ENCODE peak calls at places on chromosomes 4 and X, in ten cellular contexts. A is posterior vena cava; V is NCI-H2081; U is HEK293T; M is stimulated activated CD4-positive, alpha-beta T cell treated with anti-CD3 and anti-CD28 coated beads, Interleukin-15, amount 100 ng/mL, for 1 hour; J is H7; Z is neural progenitor cell; I is NCI-H1105; B is NB4; X is fibroblast of the aortic adventitia. S is an unnamed sample.

GRCh38 chrX:38816158-38816557 is 14.9 kb downstream of the MID1IP1 start:
- DNase-seq in I (no peak), X (no peak), J (no peak), V (no peak), B (peak; percentile 9), U (no peak), M (no peak), Z (no peak), A (no peak), S (no peak)

GRCh38 chr4:100367451-100367850 is 150.4 kb downstream of the EMCN start:
- DNase-seq in Z (no peak), X (no peak), J (no peak), I (no peak), V (no peak), B (no peak), A (no peak), M (no peak), U (no peak), S (peak; percentile 37)

GRCh38 chr4:179927473-179927872 is 2315.7 kb upstream of the TENM3 start:
- DNase-seq in M (no peak), J (no peak), U (no peak), X (no peak), I (no peak), Z (no peak), B (no peak), V (no peak), A (no peak), S (no peak)

GRCh38 chrX:100654256-100654655 is 10.3 kb downstream of the SRPX2 start:
- DNase-seq in I (no peak), A (no peak), U (peak; percentile 46), M (no peak), J (peak; percentile 35), V (no peak), B (peak; percentile 8), Z (peak; percentile 9), X (no peak), S (peak; percentile 55)

GRCh38 chrX:112867570-112867969 is 26.9 kb upstream of the AMOT start:
- DNase-seq in A (no peak), I (no peak), J (peak; percentile 66), V (no peak), Z (peak; percentile 38), B (no peak), X (no peak), M (no peak), U (peak; percentile 51), S (no peak)

GRCh38 chr4:25367004-25367621 is 9.9 kb upstream of the ANAPC4 start:
- DNase-seq in X (peak; percentile 75), B (peak; percentile 72), J (peak; percentile 23), V (peak; percentile 21), I (peak; percentile 14), Z (peak; percentile 46), M (no peak), A (no peak), U (no peak), S (peak; percentile 72)

GRCh38 chrX:15214614-15215013 is 55.3 kb downstream of the ASB9 start:
- DNase-seq in Z (no peak), A (no peak), M (no peak), I (no peak), X (no peak), V (no peak), J (no peak), U (no peak), B (no peak), S (no peak)

GRCh38 chrX:132651411-132652086 is 162.7 kb upstream of the MBNL3 start:
- DNase-seq in J (no peak), A (no peak), V (no peak), B (peak; percentile 1), I (no peak), Z (no peak), X (peak; percentile 5), M (no peak), U (peak; percentile 9), S (no peak)

GRCh38 chr4:167428172-167428571 is 193.9 kb upstream of the SPOCK3 start:
- DNase-seq in A (no peak), B (no peak), X (peak; percentile 34), M (no peak), V (no peak), U (peak; percentile 21), J (no peak), Z (no peak), I (no peak), S (peak; percentile 11)

GRCh38 chrX:48937065-48937907 is 18.5 kb upstream of the PIM2 start:
- DNase-seq in M (peak; percentile 70), X (no peak), J (peak; percentile 75), U (no peak), Z (peak; percentile 39), B (peak; percentile 94), V (no peak), A (peak; percentile 90), I (no peak), S (peak; percentile 14)

GRCh38 chrX:56763556-56764152 is 34.6 kb downstream of the NBDY start:
- DNase-seq in M (no peak), U (peak; percentile 35), X (peak; percentile 90), B (peak; percentile 57), I (no peak), V (no peak), A (peak; percentile 88), J (peak; percentile 22), Z (peak; percentile 67), S (no peak)

GRCh38 chr4:142274137-142274536 is 572.0 kb downstream of the INPP4B start:
- DNase-seq in V (no peak), J (no peak), U (no peak), Z (no peak), A (no peak), B (no peak), I (no peak), M (no peak), X (peak; percentile 53), S (peak; percentile 34)

GRCh38 chrX:16462912-16463311 is 187.0 kb upstream of the S100G start:
- DNase-seq in A (no peak), U (no peak), V (no peak), I (no peak), X (peak; percentile 91), B (no peak), Z (no peak), M (no peak), J (no peak), S (peak; percentile 33)

GRCh38 chrX:11374570-11374969 is 81.4 kb downstream of the AMELX start:
- DNase-seq in A (no peak), M (no peak), X (no peak), V (no peak), I (no peak), Z (no peak), U (no peak), J (no peak), B (no peak), S (no peak)

GRCh38 chrX:104309169-104309568 is 54.4 kb upstream of the ESX1 start:
- DNase-seq in J (peak; percentile 14), B (no peak), A (no peak), M (no peak), U (peak; percentile 51), X (no peak), V (no peak), I (no peak), Z (peak; percentile 17), S (no peak)

GRCh38 chr4:22988526-22988925 is 295.8 kb downstream of the GBA3 start:
- DNase-seq in U (no peak), X (peak; percentile 6), J (no peak), M (no peak), Z (no peak), I (no peak), V (no peak), A (no peak), B (no peak), S (no peak)

GRCh38 chr4:116877069-116877468 is 208.3 kb downstream of the TRAM1L1 start:
- DNase-seq in X (no peak), U (no peak), I (no peak), B (no peak), M (no peak), Z (no peak), A (no peak), J (no peak), V (no peak), S (no peak)

GRCh38 chr4:37745946-37746345 is 59.8 kb upstream of the RELL1 start:
- DNase-seq in X (peak; percentile 51), B (no peak), M (no peak), I (no peak), Z (no peak), A (no peak), U (no peak), V (no peak), J (no peak), S (no peak)

S was measured in fibroblast of pulmonary artery.